ENCODE peak calls at places on chromosomes 11 and 22, in six cellular contexts. O is AG10803, I is kidney, T is psoas muscle, Q is WERI-Rb-1, A is heart right ventricle. H is an unnamed sample.

GRCh38 chr11:128862913-128863660 is 4.0 kb downstream of the KCNJ1 start:
- DNase-seq in T (no peak), O (peak), A (no peak), I (no peak), Q (no peak), H (peak)

GRCh38 chr11:75851203-75851602 is 36.2 kb downstream of the UVRAG start:
- DNase-seq in I (no peak), O (peak), A (no peak), Q (no peak), T (no peak), H (no peak)

GRCh38 chr11:22635689-22636088 is 10.1 kb upstream of the FANCF start:
- DNase-seq in Q (no peak), O (no peak), A (no peak), T (no peak), I (no peak), H (no peak)

GRCh38 chr11:79949574-79949973 is 508.7 kb upstream of the TENM4 start:
- DNase-seq in T (no peak), I (no peak), Q (no peak), A (no peak), O (no peak), H (no peak)

GRCh38 chr11:67545280-67545679 is 22.0 kb upstream of the CABP2 start:
- DNase-seq in A (peak), I (peak), O (no peak), T (no peak), Q (no peak), H (no peak)

GRCh38 chr11:86558219-86558618 is 114.2 kb downstream of the ME3 start:
- DNase-seq in T (no peak), O (peak), Q (no peak), I (no peak), A (no peak), H (no peak)

GRCh38 chr11:36306888-36307287 is 10.8 kb downstream of the PRR5L start:
- DNase-seq in T (no peak), I (no peak), Q (peak), A (no peak), O (peak), H (peak)

GRCh38 chr22:49828599-49828965 is 909 bp upstream of the BRD1 start:
- DNase-seq in T (peak), O (no peak), A (no peak), I (peak), Q (no peak), H (no peak)

GRCh38 chr11:87143663-87144062 is 105.9 kb downstream of the TMEM135 start:
- DNase-seq in O (no peak), I (no peak), T (no peak), Q (no peak), A (no peak), H (no peak)

GRCh38 chr11:2296913-2297622 is 4.7 kb downstream of the C11orf21 start:
- DNase-seq in I (peak), Q (no peak), O (no peak), A (no peak), T (peak), H (no peak)

GRCh38 chr11:32584921-32585320 is 1.3 kb downstream of the EIF3M start:
- DNase-seq in T (no peak), A (no peak), O (no peak), I (no peak), Q (no peak), H (no peak)

GRCh38 chr11:108131993-108132392 is 10.6 kb downstream of the ACAT1 start:
- DNase-seq in A (no peak), I (no peak), Q (no peak), T (no peak), O (peak), H (no peak)

GRCh38 chr11:69638941-69639681 is 1.8 kb upstream of the CCND1 start:
- DNase-seq in Q (peak), I (peak), O (peak), A (peak), T (peak), H (peak)

GRCh38 chr11:133809525-133810178 is 35.7 kb downstream of the SPATA19 start:
- DNase-seq in I (no peak), A (peak), T (no peak), Q (no peak), O (no peak), H (no peak)

GRCh38 chr11:2217211-2218081 is 45.8 kb upstream of the TH start:
- DNase-seq in I (no peak), A (no peak), Q (no peak), T (no peak), O (no peak), H (no peak)

GRCh38 chr22:42064629-42065028 is 6.0 kb downstream of the NAGA start:
- DNase-seq in O (no peak), A (no peak), Q (no peak), T (no peak), I (peak), H (no peak)

GRCh38 chr11:59706518-59707285 is 6.9 kb downstream of the OR10V1 start:
- DNase-seq in Q (no peak), O (peak), A (no peak), I (no peak), T (no peak), H (peak)

GRCh38 chr22:20089977-20090729 is 10.1 kb downstream of the DGCR8 start:
- DNase-seq in T (no peak), O (peak), A (no peak), Q (no peak), I (peak), H (no peak)

GRCh38 chr11:4125141-4125540 is 30.5 kb downstream of the RRM1 start:
- DNase-seq in Q (no peak), A (no peak), T (no peak), I (no peak), O (peak), H (no peak)

GRCh38 chr11:113674397-113674685 is 31.8 kb downstream of the TMPRSS5 start:
- DNase-seq in I (no peak), A (no peak), O (no peak), T (no peak), Q (no peak), H (no peak)

GRCh38 chr22:42912049-42912448 is 55.0 kb upstream of the ARFGAP3 start:
- DNase-seq in T (no peak), Q (no peak), A (no peak), I (no peak), O (no peak), H (no peak)

GRCh38 chr11:86228967-86229330 is 15.6 kb upstream of the EED start:
- DNase-seq in O (no peak), I (no peak), A (no peak), Q (no peak), T (no peak), H (no peak)

DNA sequence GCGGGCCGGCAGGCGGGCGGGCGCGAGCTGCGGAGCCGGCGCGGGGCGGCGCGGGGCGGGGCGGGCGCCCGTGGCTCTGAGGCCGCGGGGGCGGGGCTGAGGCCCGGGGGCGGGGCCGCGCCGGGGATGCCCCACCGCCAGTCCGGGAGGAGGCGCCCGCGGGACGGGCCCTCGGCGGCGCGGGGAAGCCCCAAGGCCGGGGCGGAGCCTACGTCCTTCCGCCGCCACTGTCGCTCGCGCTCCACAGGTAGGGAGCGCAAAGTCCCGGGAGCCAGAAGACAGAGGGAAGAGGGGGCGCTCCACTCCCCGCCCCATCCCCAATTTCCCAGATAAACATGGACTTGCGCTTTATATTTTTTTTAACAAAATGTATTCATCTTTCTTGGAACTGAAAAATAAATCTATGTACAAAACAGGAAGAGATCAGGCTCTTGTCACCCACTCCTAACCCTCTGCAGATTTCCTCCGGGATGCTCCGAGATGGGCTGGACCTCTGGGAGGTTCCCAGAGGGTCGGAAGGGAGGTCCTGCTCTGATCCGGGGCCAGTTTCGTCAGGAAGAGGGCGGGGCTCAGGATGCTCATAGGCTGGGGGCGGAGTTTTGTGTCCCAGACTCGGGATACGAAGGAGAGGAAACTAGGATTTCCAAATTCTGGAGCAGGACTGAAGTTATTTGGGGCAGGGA is at the start of gene MAP4K2:
- DNase-seq in Q (peak), I (peak), O (peak), A (peak), T (peak), H (no peak)
- TF ChIP-seq CTCF in Q (peak), I (no peak), O (peak), A (peak), T (peak), H (peak)

GRCh38 chr22:23760056-23760455 is 2.7 kb upstream of the C22orf15 start:
- DNase-seq in I (no peak), O (no peak), T (no peak), Q (no peak), A (no peak), H (no peak)

GRCh38 chr22:23759566-23759965 is 3.2 kb upstream of the C22orf15 start:
- DNase-seq in T (no peak), A (no peak), Q (no peak), I (no peak), O (no peak), H (no peak)

GRCh38 chr22:23764931-23765881 is 2.4 kb downstream of the C22orf15 start:
- DNase-seq in A (no peak), Q (no peak), T (peak), O (no peak), I (no peak), H (no peak)

GRCh38 chr22:23763579-23764331 is 965 bp downstream of the C22orf15 start:
- DNase-seq in Q (no peak), O (no peak), A (no peak), T (peak), I (no peak), H (no peak)

DNA sequence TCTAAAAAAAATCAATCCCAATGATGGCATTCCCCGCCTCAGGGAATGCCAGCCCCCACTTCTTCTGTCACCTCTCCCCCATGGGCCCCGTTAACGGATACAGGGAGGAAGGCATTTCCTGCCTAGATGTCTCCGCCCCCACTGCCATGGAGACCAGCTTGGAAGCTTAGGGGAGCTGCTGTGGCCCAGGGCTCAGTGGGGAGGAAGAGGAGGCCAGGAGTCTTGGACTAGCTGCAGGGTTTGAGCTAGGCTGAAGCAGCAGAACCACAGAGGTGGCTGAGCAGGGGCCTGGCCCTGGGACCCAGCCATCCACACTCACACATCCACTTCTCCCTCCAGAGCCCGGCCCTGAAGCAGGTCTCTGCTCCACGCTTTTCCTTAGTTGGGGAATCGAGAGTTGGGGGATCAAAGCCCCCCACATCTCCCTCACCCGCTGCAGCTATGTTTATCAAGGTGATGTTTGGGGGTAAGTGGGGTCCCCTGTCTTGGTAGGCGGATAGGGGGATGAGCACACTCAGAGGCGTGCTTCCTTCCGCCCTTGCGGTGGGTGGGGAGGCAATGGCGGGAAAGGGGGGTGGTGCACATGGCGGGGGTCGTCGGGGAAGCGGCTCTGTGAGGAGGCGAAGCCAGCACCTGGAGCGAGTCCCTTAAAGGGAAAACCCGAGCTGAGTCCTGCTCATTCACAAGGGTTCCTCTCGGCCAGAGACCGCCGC is at the start of gene C22orf15:
- DNase-seq in I (no peak), T (peak), A (no peak), O (peak), Q (peak), H (no peak)
- H3K4me3 ChIP-seq in I (no peak), T (no peak), A (no peak), O (peak), Q (no peak), H (no peak)

DNA sequence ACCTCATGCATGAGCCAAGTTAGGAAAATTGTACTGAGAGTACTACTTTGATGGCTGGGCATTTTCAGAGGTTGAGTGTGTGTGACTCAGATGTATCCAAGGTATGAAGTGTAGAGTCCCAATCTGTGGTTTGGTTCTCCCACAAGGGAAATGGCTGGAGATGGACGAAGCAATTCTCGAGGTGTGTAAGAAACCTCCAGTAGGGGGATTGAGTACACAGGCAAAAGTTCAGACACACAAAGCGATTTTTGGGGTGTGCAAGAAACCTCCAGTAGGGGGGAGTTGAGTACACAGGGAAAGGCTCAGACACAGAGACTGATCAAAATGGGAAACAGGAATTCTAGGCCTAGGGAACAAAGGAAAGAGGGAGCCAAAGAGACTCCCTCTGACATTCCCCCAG is 1536.3 kb downstream of the FAM181B start:
- DNase-seq in I (no peak), A (no peak), O (no peak), Q (peak), T (no peak), H (no peak)
- TF ChIP-seq CTCF in I (no peak), A (no peak), O (no peak), Q (no peak), T (no peak), H (no peak)

GRCh38 chr11:118007040-118007439 is 20.8 kb downstream of the IL10RA start:
- DNase-seq in I (no peak), Q (no peak), T (no peak), O (no peak), A (no peak), H (no peak)
- H3K4me3 ChIP-seq in I (no peak), Q (no peak), T (no peak), O (no peak), A (no peak), H (no peak)

DNA sequence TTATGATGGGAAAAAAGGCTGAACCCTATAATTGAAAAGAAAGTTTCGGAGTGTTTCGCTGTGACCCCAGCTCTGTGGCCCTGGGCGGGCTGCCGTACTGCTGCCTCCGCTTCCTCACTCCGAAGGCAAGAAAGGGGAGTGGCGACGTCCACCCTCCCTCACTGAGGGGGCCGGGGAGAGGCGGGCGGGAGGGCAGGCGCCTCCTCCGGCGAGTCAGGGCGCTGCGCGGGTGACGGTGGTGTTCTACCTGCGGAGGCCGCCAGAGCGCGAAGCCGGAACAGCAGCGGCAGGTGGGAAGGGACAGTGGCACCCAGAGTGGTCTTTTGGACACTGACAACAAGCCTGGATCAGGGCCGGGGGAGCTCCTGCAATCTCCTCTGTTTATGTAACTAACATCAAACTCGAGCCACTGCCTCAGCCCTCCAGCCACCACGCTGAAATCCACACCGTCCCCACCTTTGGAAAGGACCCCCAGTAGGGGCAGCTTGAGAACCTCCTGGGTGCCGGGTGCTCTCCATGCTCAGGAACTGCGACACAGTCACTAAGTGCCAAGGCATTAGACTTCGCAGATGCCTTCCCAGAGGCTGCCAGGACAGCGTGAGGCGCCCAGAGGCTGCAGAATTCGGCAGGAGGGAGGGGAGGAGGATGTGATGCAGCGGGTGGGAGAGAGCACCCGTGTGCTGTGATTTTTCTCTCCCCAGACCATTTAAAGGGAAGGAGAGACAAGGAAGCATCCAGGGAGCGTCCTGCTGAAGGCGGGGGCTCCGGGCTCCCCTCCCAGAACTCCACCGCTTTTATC is 25.5 kb downstream of the BID start:
- DNase-seq in A (no peak), I (no peak), O (no peak), T (no peak), Q (no peak), H (no peak)
- TF ChIP-seq CTCF in A (peak), I (peak), O (no peak), T (no peak), Q (no peak), H (peak)

GRCh38 chr11:61756452-61757212 is 4.2 kb downstream of the MYRF start:
- DNase-seq in A (no peak), Q (no peak), T (no peak), O (no peak), I (no peak), H (no peak)
- H3K4me3 ChIP-seq in A (no peak), Q (no peak), T (no peak), O (no peak), I (peak), H (peak)

GRCh38 chr11:21514298-21514697 is 678.6 kb upstream of the ANO5 start:
- DNase-seq in T (no peak), Q (peak), O (no peak), I (no peak), A (no peak), H (no peak)

GRCh38 chr11:21511835-21512440 is 680.9 kb upstream of the ANO5 start:
- DNase-seq in O (peak), A (no peak), Q (peak), T (peak), I (no peak), H (peak)
- TF ChIP-seq CTCF in O (peak), A (peak), Q (peak), T (peak), I (peak), H (peak)

GRCh38 chr22:38177044-38177443 is 4.6 kb downstream of the PLA2G6 start:
- DNase-seq in A (no peak), I (peak), Q (no peak), O (no peak), T (no peak), H (no peak)

GRCh38 chr22:38184788-38185187 is 3.2 kb upstream of the PLA2G6 start:
- DNase-seq in T (peak), O (no peak), I (no peak), A (no peak), Q (no peak), H (no peak)

GRCh38 chr22:38177926-38178604 is 3.6 kb downstream of the PLA2G6 start:
- DNase-seq in T (peak), Q (no peak), A (no peak), I (peak), O (peak), H (no peak)

GRCh38 chr22:38181453-38182200 is at the start of gene PLA2G6:
- DNase-seq in I (peak), O (peak), A (peak), Q (peak), T (peak), H (peak)

DNA sequence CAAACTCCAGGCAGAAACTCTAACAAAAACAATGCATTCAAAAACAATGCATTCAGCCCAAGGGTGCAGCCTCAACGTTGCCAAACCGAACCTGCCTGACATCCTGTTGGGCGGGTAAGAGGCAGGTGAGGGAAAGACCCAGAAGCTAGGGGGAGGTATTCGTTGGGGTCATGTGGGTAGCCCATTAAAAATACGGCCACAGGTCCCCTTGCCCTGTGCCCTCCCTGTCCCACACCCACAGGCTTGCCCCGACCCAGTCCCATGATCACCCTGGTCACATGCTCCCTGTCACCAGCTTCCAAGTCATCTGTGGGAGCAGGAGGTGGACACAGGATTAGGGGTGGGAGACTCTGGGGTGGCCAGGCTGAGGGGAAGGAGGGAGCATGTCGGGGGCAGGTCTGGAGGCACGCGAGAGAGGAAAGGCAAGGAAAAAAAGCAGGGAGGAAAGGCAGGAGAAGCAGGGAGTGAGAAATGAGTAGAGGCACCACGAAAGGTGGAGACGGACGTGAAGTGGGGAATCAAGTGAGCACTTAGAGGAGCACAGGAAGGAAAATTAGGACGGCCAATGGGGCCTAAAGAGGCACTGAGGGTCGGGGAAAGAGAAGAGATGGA is 683 bp downstream of the PLA2G6 start:
- DNase-seq in I (peak), Q (peak), O (no peak), T (peak), A (peak), H (no peak)
- H3K4me3 ChIP-seq in I (peak), Q (peak), O (peak), T (peak), A (peak), H (peak)

GRCh38 chr22:38286915-38287669 is 14.3 kb upstream of the TMEM184B start:
- DNase-seq in I (no peak), Q (no peak), A (no peak), T (no peak), O (no peak), H (peak)
- TF ChIP-seq CTCF in I (no peak), Q (no peak), A (no peak), T (no peak), O (no peak), H (no peak)

H was measured in epithelial cell of proximal tubule.